ENCODE peak calls at places on chromosomes 1 and 21, in seven cellular contexts. P, W, U, F, M, E and L are unnamed samples.

GRCh38 chr1:72227667-72228066 is 54.7 kb downstream of the NEGR1 start:
- DNase-seq in P (no peak), W (no peak), U (no peak), F (no peak), M (no peak), E (no peak), L (no peak)

GRCh38 chr1:227317541-227318002 is 720 bp downstream of the CDC42BPA start:
- DNase-seq in P (no peak), W (peak; percentile 57), U (no peak), F (peak; percentile 77), M (no peak), E (peak; percentile 16), L (peak; percentile 25)

GRCh38 chr1:230308821-230309220 is 117.3 kb downstream of the PGBD5 start:
- DNase-seq in P (no peak), W (no peak), U (no peak), F (no peak), M (no peak), E (no peak), L (no peak)

GRCh38 chr1:157133431-157133830 is 4.8 kb downstream of the ETV3 start:
- DNase-seq in P (no peak), W (no peak), U (no peak), F (no peak), M (no peak), E (no peak), L (no peak)

GRCh38 chr1:176770066-176770465 is 307.1 kb downstream of the PAPPA2 start:
- DNase-seq in P (no peak), W (no peak), U (no peak), F (no peak), M (no peak), E (no peak), L (no peak)

GRCh38 chr1:14705824-14706223 is 107.3 kb downstream of the KAZN start:
- DNase-seq in P (no peak), W (no peak), U (no peak), F (no peak), M (no peak), E (no peak), L (no peak)

GRCh38 chr1:200802865-200803512 is 64.3 kb downstream of the CAMSAP2 start:
- DNase-seq in P (peak; percentile 44), W (peak; percentile 76), U (peak; percentile 62), F (peak; percentile 92), M (peak; percentile 50), E (peak; percentile 49), L (peak; percentile 79)

GRCh38 chr1:77015748-77016341 is 148.6 kb downstream of the ST6GALNAC5 start:
- DNase-seq in P (no peak), W (no peak), U (no peak), F (no peak), M (no peak), E (no peak), L (no peak)

GRCh38 chr1:227880342-227880924 is 65.0 kb downstream of the PRSS38 start:
- DNase-seq in P (no peak), W (no peak), U (no peak), F (no peak), M (no peak), E (no peak), L (no peak)

GRCh38 chr1:153643825-153644224 is 10.0 kb downstream of the CHTOP start:
- DNase-seq in P (no peak), W (no peak), U (no peak), F (no peak), M (no peak), E (no peak), L (no peak)

GRCh38 chr1:95209291-95209690 is 24.7 kb upstream of the RWDD3 start:
- DNase-seq in P (no peak), W (no peak), U (no peak), F (no peak), M (no peak), E (no peak), L (no peak)

GRCh38 chr1:91729621-91730348 is 156.2 kb downstream of the TGFBR3 start:
- DNase-seq in P (no peak), W (no peak), U (no peak), F (no peak), M (no peak), E (no peak), L (no peak)

GRCh38 chr1:247107694-247108093 is 3.5 kb upstream of the ZNF669 start:
- DNase-seq in P (no peak), W (no peak), U (no peak), F (no peak), M (no peak), E (no peak), L (no peak)

GRCh38 chr1:10911274-10912166 is 100.9 kb upstream of the TARDBP start:
- DNase-seq in P (no peak), W (no peak), U (no peak), F (no peak), M (no peak), E (no peak), L (no peak)

GRCh38 chr1:119988316-119989067 is 81.0 kb downstream of the NOTCH2 start:
- DNase-seq in P (no peak), W (no peak), U (no peak), F (no peak), M (no peak), E (no peak), L (no peak)

GRCh38 chr1:4207842-4208692 is 308.0 kb upstream of the C1orf174 start:
- DNase-seq in P (no peak), W (no peak), U (no peak), F (no peak), M (no peak), E (no peak), L (no peak)

GRCh38 chr21:42784276-42784675 is 95.1 kb downstream of the WDR4 start:
- DNase-seq in P (no peak), W (no peak), U (no peak), F (peak; percentile 53), M (no peak), E (no peak), L (peak; percentile 60)

GRCh38 chr1:17412093-17412870 is 27.2 kb downstream of the RCC2 start:
- DNase-seq in P (no peak), W (no peak), U (no peak), F (no peak), M (no peak), E (no peak), L (no peak)

GRCh38 chr21:29258626-29259335 is 39.9 kb upstream of the BACH1 start:
- DNase-seq in P (no peak), W (no peak), U (no peak), F (peak; percentile 52), M (no peak), E (peak; percentile 58), L (no peak)

GRCh38 chr1:41152622-41153044 is 89.5 kb downstream of the SCMH1 start:
- DNase-seq in P (no peak), W (no peak), U (no peak), F (no peak), M (no peak), E (peak; percentile 59), L (no peak)

GRCh38 chr1:65558215-65558614 is 137.7 kb downstream of the LEPR start:
- DNase-seq in P (no peak), W (no peak), U (no peak), F (peak; percentile 31), M (no peak), E (peak; percentile 4), L (no peak)

GRCh38 chr1:93744299-93744988 is 62.8 kb upstream of the BCAR3 start:
- DNase-seq in P (no peak), W (no peak), U (no peak), F (no peak), M (no peak), E (no peak), L (no peak)

GRCh38 chr1:61504840-61505239 is 220.1 kb downstream of the TM2D1 start:
- DNase-seq in P (no peak), W (no peak), U (no peak), F (no peak), M (no peak), E (no peak), L (no peak)

GRCh38 chr1:31605908-31606427 is 11.5 kb upstream of the HCRTR1 start:
- DNase-seq in P (peak; percentile 12), W (no peak), U (no peak), F (no peak), M (no peak), E (no peak), L (no peak)

GRCh38 chr1:26690576-26691031 is 5.2 kb upstream of the ARID1A start:
- DNase-seq in P (no peak), W (no peak), U (no peak), F (peak; percentile 51), M (no peak), E (no peak), L (no peak)

GRCh38 chr1:153775432-153776311 is 465 bp downstream of the SLC27A3 start:
- DNase-seq in P (peak; percentile 43), W (peak; percentile 83), U (peak; percentile 57), F (peak; percentile 58), M (peak; percentile 47), E (no peak), L (peak; percentile 71)

GRCh38 chr1:85283475-85284199 is 7.2 kb upstream of the BCL10 start:
- DNase-seq in P (no peak), W (no peak), U (no peak), F (no peak), M (no peak), E (no peak), L (no peak)

GRCh38 chr1:234942869-234943501 is 185.7 kb downstream of the TOMM20 start:
- DNase-seq in P (no peak), W (no peak), U (no peak), F (no peak), M (no peak), E (no peak), L (no peak)

GRCh38 chr1:17966341-17966740 is 141.3 kb upstream of the IGSF21 start:
- DNase-seq in P (no peak), W (no peak), U (no peak), F (no peak), M (no peak), E (no peak), L (no peak)

GRCh38 chr1:174209347-174210187 is 50.2 kb downstream of the RABGAP1L start:
- DNase-seq in P (no peak), W (no peak), U (no peak), F (no peak), M (no peak), E (no peak), L (no peak)

GRCh38 chr1:61198554-61198953 is 116.2 kb downstream of the NFIA start:
- DNase-seq in P (no peak), W (no peak), U (no peak), F (no peak), M (no peak), E (no peak), L (no peak)

GRCh38 chr1:36327421-36328087 is 4.1 kb upstream of the EVA1B start:
- DNase-seq in P (no peak), W (no peak), U (no peak), F (no peak), M (no peak), E (no peak), L (no peak)

GRCh38 chr1:179437171-179437570 is 71.4 kb downstream of the AXDND1 start:
- DNase-seq in P (no peak), W (no peak), U (no peak), F (no peak), M (no peak), E (no peak), L (no peak)

GRCh38 chr1:205449750-205450443 is 5.9 kb downstream of the BLACAT1 start:
- DNase-seq in P (peak; percentile 37), W (peak; percentile 55), U (no peak), F (no peak), M (no peak), E (no peak), L (no peak)

GRCh38 chr1:160862151-160863061 is at the start of gene CD244:
- DNase-seq in P (peak; percentile 56), W (no peak), U (no peak), F (no peak), M (no peak), E (no peak), L (peak; percentile 29)

GRCh38 chr1:69263982-69264381 is 303.7 kb upstream of the LRRC7 start:
- DNase-seq in P (no peak), W (peak; percentile 13), U (no peak), F (no peak), M (no peak), E (no peak), L (no peak)